ENCODE peak calls at places on chromosomes 7 and 10, in four cellular contexts. L is stimulated activated naive B cell treated with anti-CD40 and anti-IgM and Interleukin-4, amounts not matched to agents 10 μg/mL and 1 μg/mL and 100 μg/mL, for 72 hours; C is neural crest cell; K is dorsolateral prefrontal cortex. Q is an unnamed sample.

GRCh38 chr10:124630551-124630950 is 113.6 kb downstream of the FAM53B start:
- DNase-seq in L (no peak), C (no peak), K (no peak), Q (no peak)

GRCh38 chr7:30863694-30864011 is 48.0 kb upstream of the AQP1 start:
- DNase-seq in C (no peak), K (no peak), L (no peak), Q (no peak)

GRCh38 chr7:115274-115911 is 77.0 kb upstream of the FAM20C start:
- DNase-seq in K (no peak), C (no peak), L (no peak), Q (no peak)

GRCh38 chr7:139673230-139673629 is 104.6 kb downstream of the HIPK2 start:
- DNase-seq in K (no peak), L (peak; percentile 80), C (no peak), Q (no peak)

GRCh38 chr7:92641921-92642511 is 51.8 kb upstream of the FAM133B start:
- DNase-seq in L (peak; percentile 58), C (no peak), K (no peak), Q (no peak)

GRCh38 chr7:30556854-30557644 is 37.6 kb upstream of the GARS1 start:
- DNase-seq in C (peak; percentile 8), L (no peak), K (peak; percentile 64), Q (peak; percentile 63)

GRCh38 chr7:27532256-27532783 is 130.4 kb downstream of the HIBADH start:
- DNase-seq in K (no peak), C (no peak), L (no peak), Q (no peak)

GRCh38 chr7:108335264-108335918 is 120.8 kb downstream of the NRCAM start:
- DNase-seq in C (no peak), K (peak; percentile 17), L (no peak), Q (no peak)

GRCh38 chr7:106537119-106537518 is 123.8 kb downstream of the CCDC71L start:
- DNase-seq in L (no peak), C (no peak), K (no peak), Q (no peak)

GRCh38 chr7:138316421-138317043 is 143.5 kb upstream of the TRIM24 start:
- DNase-seq in L (no peak), C (no peak), K (no peak), Q (no peak)

GRCh38 chr7:152231089-152231488 is 204.7 kb downstream of the KMT2C start:
- DNase-seq in C (no peak), L (no peak), K (no peak), Q (no peak)

GRCh38 chr7:111845853-111846252 is 283.6 kb upstream of the IMMP2L start:
- DNase-seq in K (no peak), C (no peak), L (no peak), Q (no peak)

GRCh38 chr10:50788951-50789904 is 49.5 kb downstream of the ASAH2B start:
- DNase-seq in C (no peak), K (no peak), L (no peak), Q (no peak)

GRCh38 chr7:80087051-80087767 is 47.4 kb upstream of the GNAI1 start:
- DNase-seq in C (no peak), L (no peak), K (no peak), Q (no peak)

GRCh38 chr10:64170791-64171190 is 649.6 kb downstream of the REEP3 start:
- DNase-seq in L (no peak), C (no peak), K (no peak), Q (no peak)

GRCh38 chr7:106807474-106807873 is 57.6 kb upstream of the PIK3CG start:
- DNase-seq in K (no peak), C (no peak), L (no peak), Q (no peak)

GRCh38 chr7:37410305-37411209 is 38.1 kb downstream of the ELMO1 start:
- DNase-seq in C (no peak), K (no peak), L (no peak), Q (no peak)

GRCh38 chr10:31103096-31103495 is 71.4 kb upstream of the ZNF438 start:
- DNase-seq in L (no peak), C (no peak), K (no peak), Q (no peak)

GRCh38 chr7:73839743-73840714 is 2.3 kb downstream of the METTL27 start:
- DNase-seq in C (no peak), K (no peak), L (no peak), Q (no peak)

GRCh38 chr10:112361951-112362770 is 11.8 kb upstream of the ACSL5 start:
- DNase-seq in L (no peak), K (peak; percentile 12), C (no peak), Q (no peak)